ENCODE peak calls at places on chromosomes 4 and X, in ten cellular contexts. One of them, this sample, is unnamed. For H3K4me1, the result is how much of the 10 kb centered on the place peaks cover.

GRCh38 chrX:17590892-17591740 is 146.2 kb upstream of the SCML1 start:
- DNase-seq in IMR-90: peak
- DNase-seq in CD8-positive, alpha-beta memory T cell: no peak
- DNase-seq in neural progenitor cell: peak
- DNase-seq in Karpas-422: peak
- DNase-seq in heart right ventricle: peak
- DNase-seq in uterus: peak
- DNase-seq in heart left ventricle: peak
- DNase-seq in NT2/D1: peak
- DNase-seq in psoas muscle: peak
- DNase-seq in this sample: peak

GRCh38 chrX:39675619-39676018 is 422.1 kb downstream of the BCOR start:
- DNase-seq in IMR-90: no peak
- DNase-seq in CD8-positive, alpha-beta memory T cell: no peak
- DNase-seq in neural progenitor cell: no peak
- DNase-seq in Karpas-422: no peak
- DNase-seq in heart right ventricle: peak
- DNase-seq in uterus: peak
- DNase-seq in heart left ventricle: peak
- DNase-seq in NT2/D1: no peak
- DNase-seq in psoas muscle: peak
- DNase-seq in this sample: no peak

GRCh38 chr4:78627046-78627965 is 75.7 kb downstream of the ANXA3 start:
- DNase-seq in IMR-90: no peak
- DNase-seq in CD8-positive, alpha-beta memory T cell: no peak
- DNase-seq in neural progenitor cell: no peak
- DNase-seq in Karpas-422: no peak
- DNase-seq in heart right ventricle: no peak
- DNase-seq in uterus: no peak
- DNase-seq in heart left ventricle: no peak
- DNase-seq in NT2/D1: no peak
- DNase-seq in psoas muscle: no peak
- DNase-seq in this sample: peak

GRCh38 chr4:184309241-184310170 is 91.8 kb upstream of the ENPP6 start:
- DNase-seq in IMR-90: no peak
- DNase-seq in CD8-positive, alpha-beta memory T cell: no peak
- DNase-seq in neural progenitor cell: no peak
- DNase-seq in Karpas-422: no peak
- DNase-seq in heart right ventricle: no peak
- DNase-seq in uterus: no peak
- DNase-seq in heart left ventricle: no peak
- DNase-seq in NT2/D1: no peak
- DNase-seq in psoas muscle: no peak
- DNase-seq in this sample: no peak

GRCh38 chr4:101264550-101264949 is 82.8 kb downstream of the PPP3CA start:
- DNase-seq in IMR-90: no peak
- DNase-seq in CD8-positive, alpha-beta memory T cell: no peak
- DNase-seq in neural progenitor cell: no peak
- DNase-seq in Karpas-422: no peak
- DNase-seq in heart right ventricle: no peak
- DNase-seq in uterus: no peak
- DNase-seq in heart left ventricle: no peak
- DNase-seq in NT2/D1: no peak
- DNase-seq in psoas muscle: no peak
- DNase-seq in this sample: no peak

GRCh38 chrX:27889878-27890277 is 82.1 kb downstream of the MAGEB10 start:
- DNase-seq in IMR-90: no peak
- DNase-seq in CD8-positive, alpha-beta memory T cell: no peak
- DNase-seq in neural progenitor cell: no peak
- DNase-seq in Karpas-422: no peak
- DNase-seq in heart right ventricle: no peak
- DNase-seq in uterus: no peak
- DNase-seq in heart left ventricle: no peak
- DNase-seq in NT2/D1: no peak
- DNase-seq in psoas muscle: no peak
- DNase-seq in this sample: no peak

GRCh38 chrX:26254436-26254835 is 38.5 kb downstream of the MAGEB5 start:
- DNase-seq in IMR-90: no peak
- DNase-seq in CD8-positive, alpha-beta memory T cell: no peak
- DNase-seq in neural progenitor cell: no peak
- DNase-seq in Karpas-422: no peak
- DNase-seq in heart right ventricle: no peak
- DNase-seq in uterus: no peak
- DNase-seq in heart left ventricle: no peak
- DNase-seq in NT2/D1: no peak
- DNase-seq in psoas muscle: no peak
- DNase-seq in this sample: no peak

GRCh38 chrX:101429934-101430333 is 21.9 kb downstream of the HNRNPH2 start:
- DNase-seq in IMR-90: peak
- DNase-seq in CD8-positive, alpha-beta memory T cell: no peak
- DNase-seq in neural progenitor cell: no peak
- DNase-seq in Karpas-422: no peak
- DNase-seq in heart right ventricle: no peak
- DNase-seq in uterus: no peak
- DNase-seq in heart left ventricle: no peak
- DNase-seq in NT2/D1: no peak
- DNase-seq in psoas muscle: no peak
- DNase-seq in this sample: no peak

GRCh38 chr4:100649478-100649877 is 131.7 kb upstream of the EMCN start:
- DNase-seq in IMR-90: no peak
- DNase-seq in CD8-positive, alpha-beta memory T cell: no peak
- DNase-seq in neural progenitor cell: no peak
- DNase-seq in Karpas-422: no peak
- DNase-seq in heart right ventricle: no peak
- DNase-seq in uterus: no peak
- DNase-seq in heart left ventricle: no peak
- DNase-seq in NT2/D1: no peak
- DNase-seq in psoas muscle: no peak
- DNase-seq in this sample: no peak

GRCh38 chr4:83771113-83771705 is 235.3 kb downstream of the GPAT3 start:
- DNase-seq in IMR-90: peak
- DNase-seq in CD8-positive, alpha-beta memory T cell: no peak
- DNase-seq in neural progenitor cell: peak
- DNase-seq in Karpas-422: peak
- DNase-seq in heart right ventricle: peak
- DNase-seq in uterus: no peak
- DNase-seq in heart left ventricle: peak
- DNase-seq in NT2/D1: peak
- DNase-seq in psoas muscle: no peak
- DNase-seq in this sample: peak

GRCh38 chr4:7253806-7254205 is 61.5 kb downstream of the SORCS2 start:
- DNase-seq in IMR-90: no peak
- DNase-seq in CD8-positive, alpha-beta memory T cell: no peak
- DNase-seq in neural progenitor cell: no peak
- DNase-seq in Karpas-422: peak
- DNase-seq in heart right ventricle: no peak
- DNase-seq in uterus: no peak
- DNase-seq in heart left ventricle: no peak
- DNase-seq in NT2/D1: no peak
- DNase-seq in psoas muscle: no peak
- DNase-seq in this sample: no peak

GRCh38 chr4:7252510-7253340 is 60.4 kb downstream of the SORCS2 start:
- DNase-seq in IMR-90: no peak
- DNase-seq in CD8-positive, alpha-beta memory T cell: no peak
- DNase-seq in neural progenitor cell: no peak
- DNase-seq in Karpas-422: peak
- DNase-seq in heart right ventricle: no peak
- DNase-seq in uterus: no peak
- DNase-seq in heart left ventricle: no peak
- DNase-seq in NT2/D1: no peak
- DNase-seq in psoas muscle: no peak
- DNase-seq in this sample: no peak

GRCh38 chr4:7253341-7253700 is 61.0 kb downstream of the SORCS2 start:
- DNase-seq in IMR-90: no peak
- DNase-seq in CD8-positive, alpha-beta memory T cell: no peak
- DNase-seq in neural progenitor cell: no peak
- DNase-seq in Karpas-422: peak
- DNase-seq in heart right ventricle: no peak
- DNase-seq in uterus: no peak
- DNase-seq in heart left ventricle: no peak
- DNase-seq in NT2/D1: no peak
- DNase-seq in psoas muscle: no peak
- DNase-seq in this sample: no peak

GRCh38 chr4:7251321-7251720 is 59.0 kb downstream of the SORCS2 start:
- DNase-seq in IMR-90: no peak
- DNase-seq in CD8-positive, alpha-beta memory T cell: no peak
- DNase-seq in neural progenitor cell: no peak
- DNase-seq in Karpas-422: no peak
- DNase-seq in heart right ventricle: no peak
- DNase-seq in uterus: no peak
- DNase-seq in heart left ventricle: no peak
- DNase-seq in NT2/D1: no peak
- DNase-seq in psoas muscle: no peak
- DNase-seq in this sample: no peak

GRCh38 chr4:7252051-7252450 is 59.7 kb downstream of the SORCS2 start:
- DNase-seq in IMR-90: no peak
- DNase-seq in CD8-positive, alpha-beta memory T cell: no peak
- DNase-seq in neural progenitor cell: no peak
- DNase-seq in Karpas-422: no peak
- DNase-seq in heart right ventricle: no peak
- DNase-seq in uterus: no peak
- DNase-seq in heart left ventricle: no peak
- DNase-seq in NT2/D1: no peak
- DNase-seq in psoas muscle: no peak
- DNase-seq in this sample: no peak
- H3K4me1 ChIP-seq in IMR-90: under half
- H3K4me1 ChIP-seq in CD8-positive, alpha-beta memory T cell: under half
- H3K4me1 ChIP-seq in neural progenitor cell: under half
- H3K4me1 ChIP-seq in Karpas-422: half or more
- H3K4me1 ChIP-seq in heart right ventricle: under half
- H3K4me1 ChIP-seq in uterus: under half
- H3K4me1 ChIP-seq in heart left ventricle: under half
- H3K4me1 ChIP-seq in NT2/D1: under half
- H3K4me1 ChIP-seq in psoas muscle: under half
- H3K4me1 ChIP-seq in this sample: under half

DNA sequence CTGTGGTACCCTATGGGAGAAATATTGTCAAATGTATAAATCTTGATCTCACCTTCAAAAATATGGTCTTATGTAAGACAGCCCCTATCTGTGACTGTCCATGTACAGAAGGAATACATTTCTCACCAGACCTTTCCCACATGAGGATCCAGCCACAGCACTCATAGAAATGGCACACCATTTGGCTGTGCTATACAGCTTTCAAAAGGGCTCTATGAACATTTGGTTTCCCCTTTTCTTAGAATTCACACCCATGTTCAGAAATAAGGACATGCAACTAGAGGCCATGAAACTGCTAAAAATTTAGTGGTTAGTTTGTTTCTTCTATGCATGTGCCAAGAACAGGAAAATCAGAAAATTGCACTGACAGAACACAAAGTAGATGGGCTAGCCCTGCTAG is 62.7 kb downstream of the ANTXR2 start:
- DNase-seq in IMR-90: no peak
- DNase-seq in CD8-positive, alpha-beta memory T cell: no peak
- DNase-seq in neural progenitor cell: no peak
- DNase-seq in Karpas-422: no peak
- DNase-seq in heart right ventricle: no peak
- DNase-seq in uterus: no peak
- DNase-seq in heart left ventricle: no peak
- DNase-seq in NT2/D1: no peak
- DNase-seq in psoas muscle: no peak
- DNase-seq in this sample: no peak
- H3K4me1 ChIP-seq in IMR-90: under half
- H3K4me1 ChIP-seq in CD8-positive, alpha-beta memory T cell: under half
- H3K4me1 ChIP-seq in neural progenitor cell: under half
- H3K4me1 ChIP-seq in Karpas-422: under half
- H3K4me1 ChIP-seq in heart right ventricle: under half
- H3K4me1 ChIP-seq in uterus: under half
- H3K4me1 ChIP-seq in heart left ventricle: under half
- H3K4me1 ChIP-seq in NT2/D1: under half
- H3K4me1 ChIP-seq in psoas muscle: under half
- H3K4me1 ChIP-seq in this sample: under half

GRCh38 chrX:103398321-103398937 is 22.1 kb downstream of the BEX3 start:
- DNase-seq in IMR-90: peak
- DNase-seq in CD8-positive, alpha-beta memory T cell: no peak
- DNase-seq in neural progenitor cell: no peak
- DNase-seq in Karpas-422: no peak
- DNase-seq in heart right ventricle: no peak
- DNase-seq in uterus: no peak
- DNase-seq in heart left ventricle: no peak
- DNase-seq in NT2/D1: no peak
- DNase-seq in psoas muscle: no peak
- DNase-seq in this sample: no peak

GRCh38 chrX:103396186-103396585 is 19.8 kb downstream of the BEX3 start:
- DNase-seq in IMR-90: peak
- DNase-seq in CD8-positive, alpha-beta memory T cell: no peak
- DNase-seq in neural progenitor cell: no peak
- DNase-seq in Karpas-422: no peak
- DNase-seq in heart right ventricle: no peak
- DNase-seq in uterus: no peak
- DNase-seq in heart left ventricle: no peak
- DNase-seq in NT2/D1: no peak
- DNase-seq in psoas muscle: no peak
- DNase-seq in this sample: no peak

GRCh38 chrX:103396660-103397059 is 20.3 kb downstream of the BEX3 start:
- DNase-seq in IMR-90: no peak
- DNase-seq in CD8-positive, alpha-beta memory T cell: no peak
- DNase-seq in neural progenitor cell: no peak
- DNase-seq in Karpas-422: no peak
- DNase-seq in heart right ventricle: no peak
- DNase-seq in uterus: no peak
- DNase-seq in heart left ventricle: no peak
- DNase-seq in NT2/D1: no peak
- DNase-seq in psoas muscle: no peak
- DNase-seq in this sample: no peak

GRCh38 chrX:103399744-103400143 is 23.4 kb downstream of the BEX3 start:
- DNase-seq in IMR-90: no peak
- DNase-seq in CD8-positive, alpha-beta memory T cell: no peak
- DNase-seq in neural progenitor cell: no peak
- DNase-seq in Karpas-422: no peak
- DNase-seq in heart right ventricle: no peak
- DNase-seq in uterus: no peak
- DNase-seq in heart left ventricle: no peak
- DNase-seq in NT2/D1: no peak
- DNase-seq in psoas muscle: no peak
- DNase-seq in this sample: no peak

DNA sequence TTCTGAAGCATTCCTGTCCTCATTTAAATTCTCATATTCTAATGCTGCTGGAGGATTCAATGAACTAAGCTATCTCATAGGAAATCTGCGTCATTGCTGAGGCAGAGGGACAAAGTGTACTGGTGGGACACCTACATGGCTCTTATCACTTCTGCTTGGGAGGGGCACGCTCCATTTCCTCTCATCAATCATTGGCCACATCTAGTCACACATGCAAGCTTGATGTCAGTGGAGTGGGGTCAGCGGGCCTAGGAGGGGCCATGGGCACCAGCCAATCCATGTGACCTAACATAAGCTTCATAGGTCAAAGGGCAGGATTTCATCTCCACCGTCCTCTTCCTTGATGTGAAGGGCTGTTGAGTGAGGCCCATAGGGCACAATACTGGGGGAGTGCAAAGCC is 21.4 kb downstream of the BEX3 start:
- DNase-seq in IMR-90: no peak
- DNase-seq in CD8-positive, alpha-beta memory T cell: no peak
- DNase-seq in neural progenitor cell: no peak
- DNase-seq in Karpas-422: no peak
- DNase-seq in heart right ventricle: no peak
- DNase-seq in uterus: no peak
- DNase-seq in heart left ventricle: no peak
- DNase-seq in NT2/D1: no peak
- DNase-seq in psoas muscle: no peak
- DNase-seq in this sample: no peak
- H3K4me1 ChIP-seq in IMR-90: under half
- H3K4me1 ChIP-seq in CD8-positive, alpha-beta memory T cell: under half
- H3K4me1 ChIP-seq in neural progenitor cell: under half
- H3K4me1 ChIP-seq in Karpas-422: under half
- H3K4me1 ChIP-seq in heart right ventricle: under half
- H3K4me1 ChIP-seq in uterus: under half
- H3K4me1 ChIP-seq in heart left ventricle: under half
- H3K4me1 ChIP-seq in NT2/D1: under half
- H3K4me1 ChIP-seq in psoas muscle: under half
- H3K4me1 ChIP-seq in this sample: under half

GRCh38 chr4:7760706-7761105 is 179.0 kb downstream of the AFAP1 start:
- DNase-seq in IMR-90: no peak
- DNase-seq in CD8-positive, alpha-beta memory T cell: no peak
- DNase-seq in neural progenitor cell: no peak
- DNase-seq in Karpas-422: no peak
- DNase-seq in heart right ventricle: no peak
- DNase-seq in uterus: no peak
- DNase-seq in heart left ventricle: no peak
- DNase-seq in NT2/D1: no peak
- DNase-seq in psoas muscle: no peak
- DNase-seq in this sample: no peak
- H3K4me1 ChIP-seq in IMR-90: under half
- H3K4me1 ChIP-seq in CD8-positive, alpha-beta memory T cell: under half
- H3K4me1 ChIP-seq in neural progenitor cell: under half
- H3K4me1 ChIP-seq in Karpas-422: under half
- H3K4me1 ChIP-seq in heart right ventricle: under half
- H3K4me1 ChIP-seq in uterus: under half
- H3K4me1 ChIP-seq in heart left ventricle: under half
- H3K4me1 ChIP-seq in NT2/D1: under half
- H3K4me1 ChIP-seq in psoas muscle: under half
- H3K4me1 ChIP-seq in this sample: under half